ENCODE peak calls at places on chromosomes 4 and X, in seven cellular contexts. One of them, this sample, is unnamed.

GRCh38 chr4:104017213-104017612 is 297.4 kb upstream of the TACR3 start:
- DNase-seq in epithelial cell of proximal tubule: no peak
- DNase-seq in heart right ventricle: no peak
- DNase-seq in WTC11: no peak
- DNase-seq in GM12865: no peak
- DNase-seq in cardiac muscle cell: no peak
- DNase-seq in tibial artery: no peak
- DNase-seq in this sample: no peak

GRCh38 chr4:98963538-98964433 is 31.7 kb upstream of the METAP1 start:
- DNase-seq in epithelial cell of proximal tubule: no peak
- DNase-seq in heart right ventricle: no peak
- DNase-seq in WTC11: no peak
- DNase-seq in GM12865: no peak
- DNase-seq in cardiac muscle cell: no peak
- DNase-seq in tibial artery: no peak
- DNase-seq in this sample: no peak

GRCh38 chr4:98670186-98670585 is 11.8 kb upstream of the TSPAN5 start:
- DNase-seq in epithelial cell of proximal tubule: no peak
- DNase-seq in heart right ventricle: no peak
- DNase-seq in WTC11: no peak
- DNase-seq in GM12865: no peak
- DNase-seq in cardiac muscle cell: no peak
- DNase-seq in tibial artery: no peak
- DNase-seq in this sample: no peak

GRCh38 chr4:11605597-11605996 is 176.9 kb upstream of the HS3ST1 start:
- DNase-seq in epithelial cell of proximal tubule: no peak
- DNase-seq in heart right ventricle: no peak
- DNase-seq in WTC11: no peak
- DNase-seq in GM12865: no peak
- DNase-seq in cardiac muscle cell: no peak
- DNase-seq in tibial artery: no peak
- DNase-seq in this sample: no peak

GRCh38 chr4:89404530-89404929 is 96.9 kb upstream of the GPRIN3 start:
- DNase-seq in epithelial cell of proximal tubule: no peak
- DNase-seq in heart right ventricle: no peak
- DNase-seq in WTC11: no peak
- DNase-seq in GM12865: no peak
- DNase-seq in cardiac muscle cell: no peak
- DNase-seq in tibial artery: no peak
- DNase-seq in this sample: no peak

GRCh38 chr4:79958511-79959264 is 114.3 kb downstream of the ANTXR2 start:
- DNase-seq in epithelial cell of proximal tubule: no peak
- DNase-seq in heart right ventricle: no peak
- DNase-seq in WTC11: no peak
- DNase-seq in GM12865: no peak
- DNase-seq in cardiac muscle cell: no peak
- DNase-seq in tibial artery: no peak
- DNase-seq in this sample: no peak

GRCh38 chrX:51461053-51462050 is 35.0 kb downstream of the NUDT11 start:
- DNase-seq in epithelial cell of proximal tubule: no peak
- DNase-seq in heart right ventricle: peak
- DNase-seq in WTC11: peak
- DNase-seq in GM12865: peak
- DNase-seq in cardiac muscle cell: peak
- DNase-seq in tibial artery: no peak
- DNase-seq in this sample: peak

GRCh38 chr4:184287697-184288255 is 70.1 kb upstream of the ENPP6 start:
- DNase-seq in epithelial cell of proximal tubule: no peak
- DNase-seq in heart right ventricle: no peak
- DNase-seq in WTC11: no peak
- DNase-seq in GM12865: peak
- DNase-seq in cardiac muscle cell: no peak
- DNase-seq in tibial artery: no peak
- DNase-seq in this sample: peak

GRCh38 chrX:120274958-120275357 is 24.3 kb downstream of the ZBTB33 start:
- DNase-seq in epithelial cell of proximal tubule: no peak
- DNase-seq in heart right ventricle: no peak
- DNase-seq in WTC11: no peak
- DNase-seq in GM12865: no peak
- DNase-seq in cardiac muscle cell: no peak
- DNase-seq in tibial artery: no peak
- DNase-seq in this sample: no peak

GRCh38 chr4:2583092-2583491 is 46.6 kb downstream of the FAM193A start:
- DNase-seq in epithelial cell of proximal tubule: no peak
- DNase-seq in heart right ventricle: no peak
- DNase-seq in WTC11: no peak
- DNase-seq in GM12865: no peak
- DNase-seq in cardiac muscle cell: no peak
- DNase-seq in tibial artery: no peak
- DNase-seq in this sample: no peak

GRCh38 chr4:153555730-153556440 is 89.7 kb downstream of the TMEM131L start:
- DNase-seq in epithelial cell of proximal tubule: no peak
- DNase-seq in heart right ventricle: peak
- DNase-seq in WTC11: no peak
- DNase-seq in GM12865: no peak
- DNase-seq in cardiac muscle cell: peak
- DNase-seq in tibial artery: peak
- DNase-seq in this sample: no peak

GRCh38 chrX:55488268-55488558 is 1.4 kb downstream of the USP51 start:
- DNase-seq in epithelial cell of proximal tubule: no peak
- DNase-seq in heart right ventricle: peak
- DNase-seq in WTC11: no peak
- DNase-seq in GM12865: peak
- DNase-seq in cardiac muscle cell: no peak
- DNase-seq in tibial artery: no peak
- DNase-seq in this sample: no peak

GRCh38 chr4:10732235-10732975 is 47.8 kb upstream of the CLNK start:
- DNase-seq in epithelial cell of proximal tubule: no peak
- DNase-seq in heart right ventricle: no peak
- DNase-seq in WTC11: no peak
- DNase-seq in GM12865: peak
- DNase-seq in cardiac muscle cell: no peak
- DNase-seq in tibial artery: no peak
- DNase-seq in this sample: no peak

GRCh38 chrX:129540725-129541184 is 696 bp downstream of the OCRL start:
- DNase-seq in epithelial cell of proximal tubule: no peak
- DNase-seq in heart right ventricle: no peak
- DNase-seq in WTC11: peak
- DNase-seq in GM12865: no peak
- DNase-seq in cardiac muscle cell: peak
- DNase-seq in tibial artery: peak
- DNase-seq in this sample: no peak

GRCh38 chrX:23773601-23774175 is 9.3 kb upstream of the SAT1 start:
- DNase-seq in epithelial cell of proximal tubule: no peak
- DNase-seq in heart right ventricle: no peak
- DNase-seq in WTC11: no peak
- DNase-seq in GM12865: peak
- DNase-seq in cardiac muscle cell: no peak
- DNase-seq in tibial artery: no peak
- DNase-seq in this sample: no peak

GRCh38 chr4:55028196-55028595 is 97.2 kb downstream of the KDR start:
- DNase-seq in epithelial cell of proximal tubule: no peak
- DNase-seq in heart right ventricle: no peak
- DNase-seq in WTC11: no peak
- DNase-seq in GM12865: no peak
- DNase-seq in cardiac muscle cell: no peak
- DNase-seq in tibial artery: no peak
- DNase-seq in this sample: no peak
- TF ChIP-seq CTCF in epithelial cell of proximal tubule: no peak
- TF ChIP-seq CTCF in heart right ventricle: no peak
- TF ChIP-seq CTCF in WTC11: no peak
- TF ChIP-seq CTCF in GM12865: no peak
- TF ChIP-seq CTCF in cardiac muscle cell: no peak
- TF ChIP-seq CTCF in tibial artery: no peak
- TF ChIP-seq CTCF in this sample: no peak

GRCh38 chr4:147378780-147379179 is 102.1 kb upstream of the EDNRA start:
- DNase-seq in epithelial cell of proximal tubule: no peak
- DNase-seq in heart right ventricle: no peak
- DNase-seq in WTC11: no peak
- DNase-seq in GM12865: no peak
- DNase-seq in cardiac muscle cell: no peak
- DNase-seq in tibial artery: no peak
- DNase-seq in this sample: no peak
- TF ChIP-seq CTCF in epithelial cell of proximal tubule: peak
- TF ChIP-seq CTCF in heart right ventricle: no peak
- TF ChIP-seq CTCF in WTC11: no peak
- TF ChIP-seq CTCF in GM12865: no peak
- TF ChIP-seq CTCF in cardiac muscle cell: no peak
- TF ChIP-seq CTCF in tibial artery: no peak
- TF ChIP-seq CTCF in this sample: no peak

DNA sequence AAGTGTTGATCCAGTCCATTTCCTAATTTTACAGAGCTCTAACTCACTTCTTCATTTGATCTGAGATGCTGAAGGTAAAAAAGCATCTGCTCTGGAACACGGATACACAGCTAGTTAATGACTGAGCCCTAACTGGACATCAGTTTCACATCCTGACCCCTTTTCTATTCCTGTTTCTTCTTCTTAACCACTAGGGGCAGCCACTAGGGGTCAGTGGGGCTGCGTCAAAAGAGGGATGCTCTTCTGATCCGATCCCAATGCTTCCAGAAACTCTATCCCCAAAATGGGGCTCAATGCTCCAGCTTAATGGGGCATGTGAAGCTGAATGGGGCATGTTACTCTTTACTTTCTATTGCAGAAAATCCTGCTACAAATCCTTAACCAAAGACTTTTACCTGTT is 33.4 kb upstream of the PHKA2 start:
- DNase-seq in epithelial cell of proximal tubule: no peak
- DNase-seq in heart right ventricle: no peak
- DNase-seq in WTC11: peak
- DNase-seq in GM12865: peak
- DNase-seq in cardiac muscle cell: peak
- DNase-seq in tibial artery: no peak
- DNase-seq in this sample: no peak
- TF ChIP-seq CTCF in epithelial cell of proximal tubule: peak
- TF ChIP-seq CTCF in heart right ventricle: no peak
- TF ChIP-seq CTCF in WTC11: no peak
- TF ChIP-seq CTCF in GM12865: peak
- TF ChIP-seq CTCF in cardiac muscle cell: peak
- TF ChIP-seq CTCF in tibial artery: peak
- TF ChIP-seq CTCF in this sample: peak

GRCh38 chrX:28586891-28587635 is at the start of gene IL1RAPL1:
- DNase-seq in epithelial cell of proximal tubule: peak
- DNase-seq in heart right ventricle: no peak
- DNase-seq in WTC11: no peak
- DNase-seq in GM12865: peak
- DNase-seq in cardiac muscle cell: peak
- DNase-seq in tibial artery: no peak
- DNase-seq in this sample: no peak
- TF ChIP-seq CTCF in epithelial cell of proximal tubule: peak
- TF ChIP-seq CTCF in heart right ventricle: no peak
- TF ChIP-seq CTCF in WTC11: no peak
- TF ChIP-seq CTCF in GM12865: no peak
- TF ChIP-seq CTCF in cardiac muscle cell: peak
- TF ChIP-seq CTCF in tibial artery: peak
- TF ChIP-seq CTCF in this sample: peak

This sample was measured in AG09319.